ENCODE peak calls at places on chromosomes 5 and 9, in eight cellular contexts. S is stimulated activated CD8-positive, alpha-beta memory T cell treated with anti-CD3 and anti-CD28 coated beads, Interleukin-7, amount 100 ng/mL, for 24 hours; G is germinal center; A is brain microvascular endothelial cell; I is trophoblast cell; Y is RWPE1; D is stomach; F is Calu3. N is an unnamed sample.

GRCh38 chr5:148471379-148471778 is 87.6 kb downstream of the FBXO38 start:
- DNase-seq in S (no peak), G (no peak), A (no peak), I (no peak), Y (no peak), D (no peak), F (no peak), N (no peak)

GRCh38 chr9:101951598-101951997 is 213.2 kb upstream of the GRIN3A start:
- DNase-seq in S (no peak), G (no peak), A (no peak), I (no peak), Y (no peak), D (no peak), F (no peak), N (no peak)

GRCh38 chr9:114718801-114719221 is 36.8 kb upstream of the TEX48 start:
- DNase-seq in S (peak), G (no peak), A (no peak), I (no peak), Y (peak), D (peak), F (peak), N (no peak)

GRCh38 chr9:98989036-98990000 is 45.6 kb downstream of the COL15A1 start:
- DNase-seq in S (no peak), G (no peak), A (peak), I (peak), Y (peak), D (no peak), F (no peak), N (no peak)

GRCh38 chr5:17951392-17952169 is 317.3 kb downstream of the TAF11L14 start:
- DNase-seq in S (no peak), G (no peak), A (no peak), I (peak), Y (peak), D (no peak), F (no peak), N (peak)

GRCh38 chr9:95506692-95507455 is 9.9 kb downstream of the PTCH1 start:
- DNase-seq in S (no peak), G (peak), A (peak), I (peak), Y (peak), D (peak), F (peak), N (peak)

GRCh38 chr9:137952976-137953666 is 75.5 kb downstream of the CACNA1B start:
- DNase-seq in S (no peak), G (no peak), A (no peak), I (no peak), Y (no peak), D (no peak), F (no peak), N (no peak)

GRCh38 chr5:134539732-134540131 is 14.3 kb downstream of the JADE2 start:
- DNase-seq in S (no peak), G (no peak), A (no peak), I (no peak), Y (no peak), D (no peak), F (no peak), N (peak)

GRCh38 chr5:57435701-57436134 is 46.9 kb downstream of the ACTBL2 start:
- DNase-seq in S (no peak), G (no peak), A (peak), I (peak), Y (peak), D (peak), F (peak), N (no peak)

GRCh38 chr5:170475269-170476000 is 28.4 kb upstream of the KCNIP1 start:
- DNase-seq in S (no peak), G (no peak), A (no peak), I (no peak), Y (no peak), D (no peak), F (no peak), N (no peak)

GRCh38 chr9:109320734-109321448 is at the start of gene EPB41L4B:
- DNase-seq in S (peak), G (peak), A (peak), I (peak), Y (peak), D (peak), F (peak), N (peak)

GRCh38 chr5:145236127-145236526 is 599.0 kb downstream of the PRELID2 start:
- DNase-seq in S (no peak), G (no peak), A (no peak), I (no peak), Y (no peak), D (no peak), F (no peak), N (no peak)

GRCh38 chr5:42950466-42951168 is 89.5 kb downstream of the ANXA2R start:
- DNase-seq in S (peak), G (peak), A (peak), I (peak), Y (peak), D (peak), F (peak), N (no peak)

GRCh38 chr5:74429495-74429894 is 211.0 kb downstream of the ENC1 start:
- DNase-seq in S (no peak), G (no peak), A (no peak), I (no peak), Y (no peak), D (no peak), F (no peak), N (no peak)

GRCh38 chr9:35920004-35920658 is 10.8 kb downstream of the SPAAR start:
- DNase-seq in S (no peak), G (no peak), A (no peak), I (no peak), Y (no peak), D (no peak), F (no peak), N (no peak)